ENCODE peak calls at places on chromosome 20, in four cellular contexts. One of them, this sample, is unnamed.
A peak's percentile ranks its signal among the peaks of the same experiment; 100 is the strongest.

GRCh38 chr20:24896984-24897383 is 52.1 kb upstream of the CST7 start:
- DNase-seq in lung: no peak
- DNase-seq in HCT116: no peak
- DNase-seq in naive thymus-derived CD4-positive, alpha-beta T cell: no peak
- DNase-seq in this sample: no peak

GRCh38 chr20:10219452-10219791 is 792 bp downstream of the SNAP25 start:
- DNase-seq in lung: peak; percentile 61
- DNase-seq in HCT116: no peak
- DNase-seq in naive thymus-derived CD4-positive, alpha-beta T cell: peak; percentile 80
- DNase-seq in this sample: no peak

GRCh38 chr20:10673831-10674683 is at the start of gene JAG1:
- DNase-seq in lung: peak; percentile 94
- DNase-seq in HCT116: peak; percentile 85
- DNase-seq in naive thymus-derived CD4-positive, alpha-beta T cell: peak; percentile 86
- DNase-seq in this sample: peak; percentile 94

GRCh38 chr20:35828434-35828833 is 56.6 kb downstream of the PHF20 start:
- DNase-seq in lung: no peak
- DNase-seq in HCT116: no peak
- DNase-seq in naive thymus-derived CD4-positive, alpha-beta T cell: no peak
- DNase-seq in this sample: no peak

GRCh38 chr20:35630636-35631035 is 15.0 kb downstream of the SPAG4 start:
- DNase-seq in lung: no peak
- DNase-seq in HCT116: no peak
- DNase-seq in naive thymus-derived CD4-positive, alpha-beta T cell: no peak
- DNase-seq in this sample: no peak

GRCh38 chr20:4959582-4959981 is 41.7 kb downstream of the SLC23A2 start:
- DNase-seq in lung: no peak
- DNase-seq in HCT116: peak; percentile 16
- DNase-seq in naive thymus-derived CD4-positive, alpha-beta T cell: no peak
- DNase-seq in this sample: no peak

GRCh38 chr20:49590163-49591017 is 22.5 kb upstream of the PTGIS start:
- DNase-seq in lung: no peak
- DNase-seq in HCT116: no peak
- DNase-seq in naive thymus-derived CD4-positive, alpha-beta T cell: no peak
- DNase-seq in this sample: no peak

GRCh38 chr20:44728835-44729342 is 13.7 kb downstream of the CCN5 start:
- DNase-seq in lung: peak; percentile 87
- DNase-seq in HCT116: peak; percentile 87
- DNase-seq in naive thymus-derived CD4-positive, alpha-beta T cell: no peak
- DNase-seq in this sample: peak; percentile 85

GRCh38 chr20:21028921-21029320 is 77.2 kb downstream of the LINC00237 start:
- DNase-seq in lung: no peak
- DNase-seq in HCT116: no peak
- DNase-seq in naive thymus-derived CD4-positive, alpha-beta T cell: no peak
- DNase-seq in this sample: no peak

GRCh38 chr20:13029687-13030510 is 21.1 kb downstream of the SPTLC3 start:
- DNase-seq in lung: peak; percentile 41
- DNase-seq in HCT116: peak; percentile 12
- DNase-seq in naive thymus-derived CD4-positive, alpha-beta T cell: no peak
- DNase-seq in this sample: peak; percentile 94

GRCh38 chr20:2798814-2799213 is 1.6 kb downstream of the CPXM1 start:
- DNase-seq in lung: no peak
- DNase-seq in HCT116: no peak
- DNase-seq in naive thymus-derived CD4-positive, alpha-beta T cell: no peak
- DNase-seq in this sample: no peak

GRCh38 chr20:44841955-44842354 is 31.6 kb upstream of the RIMS4 start:
- DNase-seq in lung: no peak
- DNase-seq in HCT116: no peak
- DNase-seq in naive thymus-derived CD4-positive, alpha-beta T cell: no peak
- DNase-seq in this sample: no peak

GRCh38 chr20:47093567-47093966 is 198.9 kb downstream of the EYA2 start:
- DNase-seq in lung: no peak
- DNase-seq in HCT116: no peak
- DNase-seq in naive thymus-derived CD4-positive, alpha-beta T cell: no peak
- DNase-seq in this sample: no peak

GRCh38 chr20:37519508-37520416 is 1.3 kb upstream of the NNAT start:
- DNase-seq in lung: no peak
- DNase-seq in HCT116: no peak
- DNase-seq in naive thymus-derived CD4-positive, alpha-beta T cell: no peak
- DNase-seq in this sample: no peak

GRCh38 chr20:25020901-25021301 is 28.4 kb upstream of the APMAP start:
- DNase-seq in lung: no peak
- DNase-seq in HCT116: no peak
- DNase-seq in naive thymus-derived CD4-positive, alpha-beta T cell: no peak
- DNase-seq in this sample: no peak

GRCh38 chr20:1757606-1758507 is 100.3 kb upstream of the SIRPG start:
- DNase-seq in lung: no peak
- DNase-seq in HCT116: no peak
- DNase-seq in naive thymus-derived CD4-positive, alpha-beta T cell: no peak
- DNase-seq in this sample: no peak

GRCh38 chr20:63167026-63167917 is 48.7 kb downstream of the YTHDF1 start:
- DNase-seq in lung: no peak
- DNase-seq in HCT116: no peak
- DNase-seq in naive thymus-derived CD4-positive, alpha-beta T cell: no peak
- DNase-seq in this sample: no peak

GRCh38 chr20:56032251-56032650 is 26.9 kb upstream of the CBLN4 start:
- DNase-seq in lung: no peak
- DNase-seq in HCT116: peak; percentile 2
- DNase-seq in naive thymus-derived CD4-positive, alpha-beta T cell: no peak
- DNase-seq in this sample: peak; percentile 5

GRCh38 chr20:9838378-9839295 is at the start of gene PAK5:
- DNase-seq in lung: peak; percentile 68
- DNase-seq in HCT116: peak; percentile 1
- DNase-seq in naive thymus-derived CD4-positive, alpha-beta T cell: no peak
- DNase-seq in this sample: no peak

GRCh38 chr20:4244700-4245485 is 229.5 kb upstream of the RNF24 start:
- DNase-seq in lung: no peak
- DNase-seq in HCT116: no peak
- DNase-seq in naive thymus-derived CD4-positive, alpha-beta T cell: no peak
- DNase-seq in this sample: no peak

GRCh38 chr20:37562695-37563480 is 35.2 kb upstream of the BLCAP start:
- DNase-seq in lung: no peak
- DNase-seq in HCT116: no peak
- DNase-seq in naive thymus-derived CD4-positive, alpha-beta T cell: no peak
- DNase-seq in this sample: no peak

GRCh38 chr20:53503517-53503919 is 90.1 kb downstream of the ZNF217 start:
- DNase-seq in lung: no peak
- DNase-seq in HCT116: no peak
- DNase-seq in naive thymus-derived CD4-positive, alpha-beta T cell: no peak
- DNase-seq in this sample: no peak

GRCh38 chr20:32474717-32474966 is 110.5 kb downstream of the NOL4L start:
- DNase-seq in lung: no peak
- DNase-seq in HCT116: no peak
- DNase-seq in naive thymus-derived CD4-positive, alpha-beta T cell: no peak
- DNase-seq in this sample: no peak

GRCh38 chr20:32473231-32474008 is 111.7 kb downstream of the NOL4L start:
- DNase-seq in lung: no peak
- DNase-seq in HCT116: no peak
- DNase-seq in naive thymus-derived CD4-positive, alpha-beta T cell: no peak
- DNase-seq in this sample: no peak

GRCh38 chr20:32474967-32475819 is 109.9 kb downstream of the NOL4L start:
- DNase-seq in lung: peak; percentile 94
- DNase-seq in HCT116: no peak
- DNase-seq in naive thymus-derived CD4-positive, alpha-beta T cell: no peak
- DNase-seq in this sample: peak; percentile 62

GRCh38 chr20:32472581-32473207 is 112.4 kb downstream of the NOL4L start:
- DNase-seq in lung: no peak
- DNase-seq in HCT116: no peak
- DNase-seq in naive thymus-derived CD4-positive, alpha-beta T cell: no peak
- DNase-seq in this sample: no peak

GRCh38 chr20:32474009-32474716 is 111.0 kb downstream of the NOL4L start:
- DNase-seq in lung: no peak
- DNase-seq in HCT116: no peak
- DNase-seq in naive thymus-derived CD4-positive, alpha-beta T cell: no peak
- DNase-seq in this sample: no peak
- H3K4me1 ChIP-seq in lung: peaks cover 60% of the 10 kb centered on the region
- H3K4me1 ChIP-seq in HCT116: peaks cover 9% of the 10 kb centered on the region
- H3K4me1 ChIP-seq in naive thymus-derived CD4-positive, alpha-beta T cell: no peaks in the 10 kb centered on the region
- H3K4me1 ChIP-seq in this sample: peaks cover 4% of the 10 kb centered on the region

DNA sequence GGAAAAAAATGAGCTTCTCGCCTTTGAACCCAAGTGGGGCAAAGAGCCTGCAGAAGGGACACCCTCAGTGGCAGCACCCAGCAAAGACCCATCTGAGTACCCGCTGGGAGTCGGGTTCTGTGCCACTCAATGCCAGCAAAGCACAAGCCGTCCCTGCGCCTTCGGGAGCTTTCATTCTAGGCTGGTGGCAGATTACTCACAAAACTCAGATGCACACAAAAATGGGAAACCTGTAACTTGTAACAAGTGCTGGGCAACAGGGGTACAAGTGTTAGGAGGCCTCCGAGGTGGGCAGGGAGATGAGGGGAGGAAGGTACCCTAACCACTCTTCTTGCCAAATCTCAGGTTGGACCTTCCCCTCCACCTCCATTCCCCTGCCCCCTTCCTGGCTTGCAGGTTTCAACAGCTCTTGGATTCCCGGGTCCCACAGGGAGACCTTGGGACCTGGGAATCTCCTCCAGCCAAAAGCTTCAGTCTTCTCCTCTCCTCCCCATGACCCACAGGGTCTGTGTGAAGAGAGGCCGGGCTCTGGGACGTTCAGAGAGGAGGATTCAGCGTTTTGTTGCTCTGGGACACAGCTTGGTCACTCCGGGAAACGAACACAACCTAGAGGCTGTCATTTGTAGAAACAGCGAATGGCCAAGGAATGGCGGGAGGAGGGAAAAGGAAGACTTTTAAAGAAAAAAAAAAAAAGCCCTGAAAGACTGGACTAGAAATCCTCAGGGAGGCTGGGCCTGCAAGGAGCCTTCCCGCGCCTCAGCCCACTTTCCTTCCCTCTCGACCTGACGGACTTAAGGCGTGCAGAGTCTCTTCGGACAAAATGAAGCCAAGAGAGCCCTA is 1.2 kb upstream of the PARD6B start:
- DNase-seq in lung: no peak
- DNase-seq in HCT116: no peak
- DNase-seq in naive thymus-derived CD4-positive, alpha-beta T cell: no peak
- DNase-seq in this sample: no peak
- H3K27me3 ChIP-seq in lung: no peaks in the 10 kb centered on the region
- H3K27me3 ChIP-seq in HCT116: no peaks in the 10 kb centered on the region
- H3K27me3 ChIP-seq in naive thymus-derived CD4-positive, alpha-beta T cell: no peaks in the 10 kb centered on the region
- H3K27me3 ChIP-seq in this sample: no peaks in the 10 kb centered on the region

GRCh38 chr20:42906120-42906519 is 283.6 kb downstream of the PTPRT start:
- DNase-seq in lung: no peak
- DNase-seq in HCT116: no peak
- DNase-seq in naive thymus-derived CD4-positive, alpha-beta T cell: no peak
- DNase-seq in this sample: no peak

GRCh38 chr20:42902519-42902908 is 287.2 kb downstream of the PTPRT start:
- DNase-seq in lung: no peak
- DNase-seq in HCT116: no peak
- DNase-seq in naive thymus-derived CD4-positive, alpha-beta T cell: no peak
- DNase-seq in this sample: no peak

GRCh38 chr20:42901689-42902518 is 287.8 kb downstream of the PTPRT start:
- DNase-seq in lung: no peak
- DNase-seq in HCT116: no peak
- DNase-seq in naive thymus-derived CD4-positive, alpha-beta T cell: no peak
- DNase-seq in this sample: no peak

GRCh38 chr20:42907730-42908129 is 282.0 kb downstream of the PTPRT start:
- DNase-seq in lung: no peak
- DNase-seq in HCT116: no peak
- DNase-seq in naive thymus-derived CD4-positive, alpha-beta T cell: no peak
- DNase-seq in this sample: no peak
- H3K4me1 ChIP-seq in lung: no peaks in the 10 kb centered on the region
- H3K4me1 ChIP-seq in HCT116: no peaks in the 10 kb centered on the region
- H3K4me1 ChIP-seq in naive thymus-derived CD4-positive, alpha-beta T cell: no peaks in the 10 kb centered on the region
- H3K4me1 ChIP-seq in this sample: no peaks in the 10 kb centered on the region

DNA sequence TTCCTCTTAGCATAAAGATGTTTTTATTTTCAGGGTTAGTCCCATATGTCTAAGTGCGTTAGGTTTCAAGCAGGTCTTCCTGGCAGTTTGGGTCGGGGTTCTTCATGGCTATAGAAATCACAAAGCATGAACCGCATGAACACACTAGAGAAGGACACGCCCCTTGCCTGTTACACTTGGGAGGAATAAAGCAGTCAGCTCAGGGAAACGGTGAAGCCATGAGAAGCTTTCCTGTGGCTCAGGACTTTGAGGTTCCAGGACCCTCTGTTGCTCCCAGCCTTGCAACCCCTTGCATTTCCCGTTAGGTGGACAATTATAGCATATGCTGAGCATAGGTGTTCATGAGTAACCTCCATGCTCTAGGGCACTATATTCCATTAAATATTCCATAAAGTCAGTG is 96.7 kb downstream of the SYCP2 start:
- DNase-seq in lung: peak; percentile 27
- DNase-seq in HCT116: no peak
- DNase-seq in naive thymus-derived CD4-positive, alpha-beta T cell: no peak
- DNase-seq in this sample: no peak
- H3K27me3 ChIP-seq in lung: no peaks in the 10 kb centered on the region
- H3K27me3 ChIP-seq in HCT116: peaks cover 68% of the 10 kb centered on the region
- H3K27me3 ChIP-seq in naive thymus-derived CD4-positive, alpha-beta T cell: peaks cover 3% of the 10 kb centered on the region
- H3K27me3 ChIP-seq in this sample: no peaks in the 10 kb centered on the region

GRCh38 chr20:23161244-23161875 is 75.2 kb upstream of the CD93 start:
- DNase-seq in lung: no peak
- DNase-seq in HCT116: no peak
- DNase-seq in naive thymus-derived CD4-positive, alpha-beta T cell: no peak
- DNase-seq in this sample: peak; percentile 60
- H3K4me1 ChIP-seq in lung: peaks cover 17% of the 10 kb centered on the region
- H3K4me1 ChIP-seq in HCT116: peaks cover 34% of the 10 kb centered on the region
- H3K4me1 ChIP-seq in naive thymus-derived CD4-positive, alpha-beta T cell: no peaks in the 10 kb centered on the region
- H3K4me1 ChIP-seq in this sample: peaks cover 25% of the 10 kb centered on the region

GRCh38 chr20:61628480-61628879 is 376.4 kb downstream of the CDH4 start:
- DNase-seq in lung: no peak
- DNase-seq in HCT116: no peak
- DNase-seq in naive thymus-derived CD4-positive, alpha-beta T cell: no peak
- DNase-seq in this sample: no peak
- H3K27me3 ChIP-seq in lung: peaks cover 4% of the 10 kb centered on the region
- H3K27me3 ChIP-seq in HCT116: peaks cover 51% of the 10 kb centered on the region
- H3K27me3 ChIP-seq in naive thymus-derived CD4-positive, alpha-beta T cell: no peaks in the 10 kb centered on the region
- H3K27me3 ChIP-seq in this sample: peaks cover 20% of the 10 kb centered on the region

DNA sequence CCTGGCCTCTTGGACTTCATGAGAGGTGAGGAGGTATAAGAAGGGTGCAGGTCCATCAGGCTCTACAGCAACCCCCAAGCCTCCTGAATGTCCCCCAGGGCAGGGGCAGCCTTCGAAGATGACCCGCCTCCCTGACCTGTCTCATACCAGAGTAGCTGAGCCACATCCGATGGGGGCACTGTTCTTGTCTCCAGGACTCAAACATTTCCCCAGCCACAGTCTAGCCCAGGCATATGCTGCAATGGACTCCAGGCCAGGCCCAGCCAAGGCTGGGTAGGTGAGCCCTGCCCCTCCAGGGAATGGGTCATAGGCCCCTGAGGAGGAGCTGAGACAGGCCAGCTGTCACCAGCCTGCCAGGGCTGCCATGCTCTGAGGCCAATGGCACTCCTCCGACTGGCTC is 65.3 kb downstream of the BANF2 start:
- DNase-seq in lung: no peak
- DNase-seq in HCT116: no peak
- DNase-seq in naive thymus-derived CD4-positive, alpha-beta T cell: no peak
- DNase-seq in this sample: no peak
- H3K4me1 ChIP-seq in lung: peaks cover 4% of the 10 kb centered on the region
- H3K4me1 ChIP-seq in HCT116: peaks cover 12% of the 10 kb centered on the region
- H3K4me1 ChIP-seq in naive thymus-derived CD4-positive, alpha-beta T cell: no peaks in the 10 kb centered on the region
- H3K4me1 ChIP-seq in this sample: no peaks in the 10 kb centered on the region